ENCODE peak calls at places on chromosome 21, in nine cellular contexts. I is stimulated activated memory B cell treated with anti-CD40 and anti-IgM and Interleukin-4, amounts not matched to agents 10 μg/mL and 1 μg/mL and 100 μg/mL, for 72 hours; B is naive thymus-derived CD8-positive, alpha-beta T cell; H is effector memory CD8-positive, alpha-beta T cell; P is T-helper 17 cell; S is activated CD4-positive, alpha-beta T cell treated with anti-CD3 and anti-CD28 coated beads for 36 hours; Q is left lung; Z is activated B cell treated with CpG ODN at 0.5 μM for 24 hours; V is psoas muscle. M is an unnamed sample.

GRCh38 chr21:46603228-46603627 is 1.7 kb downstream of the S100B start:
- ATAC-seq in I (no peak), B (no peak), H (no peak), P (no peak), S (no peak), Q (no peak), Z (no peak), V (no peak), M (no peak)

GRCh38 chr21:32884062-32884461 is 112.5 kb upstream of the PAXBP1 start:
- ATAC-seq in I (no peak), B (no peak), H (no peak), P (no peak), S (no peak), Q (no peak), Z (no peak), V (no peak), M (no peak)

GRCh38 chr21:41477641-41478318 is 30.2 kb downstream of the TMPRSS2 start:
- ATAC-seq in I (peak; percentile 32), B (no peak), H (no peak), P (no peak), S (no peak), Q (peak; percentile 33), Z (no peak), V (no peak), M (no peak)

GRCh38 chr21:46138383-46138970 is 16.9 kb downstream of the FTCD start:
- ATAC-seq in I (no peak), B (no peak), H (no peak), P (no peak), S (no peak), Q (no peak), Z (no peak), V (no peak), M (no peak)

GRCh38 chr21:28473530-28474225 is 519.0 kb downstream of the LTN1 start:
- ATAC-seq in I (peak; percentile 61), B (no peak), H (no peak), P (no peak), S (peak; percentile 60), Q (peak; percentile 36), Z (peak; percentile 14), V (no peak), M (peak; percentile 55)

GRCh38 chr21:18245493-18245967 is 897 bp downstream of the CHODL start:
- ATAC-seq in I (no peak), B (no peak), H (no peak), P (no peak), S (no peak), Q (peak; percentile 44), Z (no peak), V (no peak), M (peak; percentile 34)

GRCh38 chr21:39610705-39611104 is 2.0 kb upstream of the B3GALT5 start:
- ATAC-seq in I (no peak), B (no peak), H (no peak), P (no peak), S (no peak), Q (no peak), Z (no peak), V (no peak), M (no peak)

GRCh38 chr21:36477559-36477958 is 2.4 kb downstream of the CLDN14 start:
- ATAC-seq in I (no peak), B (no peak), H (no peak), P (no peak), S (no peak), Q (no peak), Z (no peak), V (no peak), M (no peak)

GRCh38 chr21:30482130-30482529 is 2.0 kb upstream of the KRTAP19-1 start:
- ATAC-seq in I (no peak), B (no peak), H (no peak), P (no peak), S (no peak), Q (no peak), Z (no peak), V (peak; percentile 80), M (no peak)

GRCh38 chr21:41573902-41574690 is 66.1 kb upstream of the TMPRSS2 start:
- ATAC-seq in I (no peak), B (no peak), H (no peak), P (no peak), S (no peak), Q (no peak), Z (no peak), V (no peak), M (no peak)

GRCh38 chr21:21818898-21819297 is 820.7 kb downstream of the NCAM2 start:
- ATAC-seq in I (no peak), B (no peak), H (no peak), P (no peak), S (no peak), Q (no peak), Z (no peak), V (no peak), M (no peak)

GRCh38 chr21:27804515-27804914 is 837.6 kb upstream of the ADAMTS5 start:
- ATAC-seq in I (no peak), B (no peak), H (no peak), P (no peak), S (no peak), Q (peak; percentile 29), Z (no peak), V (no peak), M (peak; percentile 78)

GRCh38 chr21:22544747-22545146 is 1546.5 kb downstream of the NCAM2 start:
- ATAC-seq in I (no peak), B (no peak), H (no peak), P (no peak), S (no peak), Q (no peak), Z (no peak), V (no peak), M (no peak)

GRCh38 chr21:45828580-45829565 is 152.7 kb upstream of the COL6A1 start:
- ATAC-seq in I (no peak), B (no peak), H (no peak), P (no peak), S (no peak), Q (peak; percentile 68), Z (no peak), V (no peak), M (no peak)

GRCh38 chr21:45964649-45965048 is 16.9 kb upstream of the COL6A1 start:
- ATAC-seq in I (no peak), B (no peak), H (no peak), P (no peak), S (no peak), Q (no peak), Z (no peak), V (no peak), M (no peak)

GRCh38 chr21:41633627-41634026 is 125.7 kb upstream of the TMPRSS2 start:
- ATAC-seq in I (no peak), B (no peak), H (no peak), P (no peak), S (no peak), Q (no peak), Z (no peak), V (no peak), M (no peak)

GRCh38 chr21:36059823-36060158 is 535 bp downstream of the SETD4 start:
- ATAC-seq in I (peak; percentile 60), B (no peak), H (peak; percentile 24), P (no peak), S (peak; percentile 23), Q (peak; percentile 70), Z (peak; percentile 36), V (peak; percentile 66), M (peak; percentile 48)

GRCh38 chr21:36246080-36246631 is 73.8 kb upstream of the MORC3 start:
- ATAC-seq in I (no peak), B (no peak), H (no peak), P (no peak), S (no peak), Q (peak; percentile 87), Z (no peak), V (no peak), M (no peak)

GRCh38 chr21:36700961-36701911 is 2.3 kb downstream of the SIM2 start:
- ATAC-seq in I (no peak), B (no peak), H (no peak), P (no peak), S (no peak), Q (no peak), Z (no peak), V (no peak), M (no peak)

GRCh38 chr21:29245104-29245643 is 53.5 kb upstream of the BACH1 start:
- ATAC-seq in I (peak; percentile 76), B (no peak), H (no peak), P (no peak), S (peak; percentile 99), Q (peak; percentile 24), Z (no peak), V (no peak), M (no peak)

GRCh38 chr21:30839304-30839703 is 9.7 kb upstream of the KRTAP7-1 start:
- ATAC-seq in I (no peak), B (no peak), H (peak; percentile 31), P (peak; percentile 36), S (peak; percentile 92), Q (peak; percentile 71), Z (no peak), V (no peak), M (no peak)

GRCh38 chr21:39097335-39097861 is 85.9 kb downstream of the PSMG1 start:
- ATAC-seq in I (peak; percentile 50), B (no peak), H (no peak), P (no peak), S (no peak), Q (peak; percentile 60), Z (no peak), V (no peak), M (no peak)

GRCh38 chr21:29656504-29657227 is 283.1 kb downstream of the GRIK1 start:
- ATAC-seq in I (no peak), B (no peak), H (no peak), P (no peak), S (peak; percentile 98), Q (peak; percentile 55), Z (no peak), V (peak; percentile 33), M (no peak)

GRCh38 chr21:29184047-29184446 is 53.6 kb downstream of the MAP3K7CL start:
- ATAC-seq in I (peak; percentile 74), B (no peak), H (peak; percentile 31), P (no peak), S (no peak), Q (peak; percentile 59), Z (peak; percentile 66), V (no peak), M (no peak)

GRCh38 chr21:37866027-37866426 is 50.2 kb downstream of the KCNJ6 start:
- ATAC-seq in I (no peak), B (no peak), H (peak; percentile 22), P (no peak), S (no peak), Q (peak; percentile 80), Z (peak; percentile 42), V (no peak), M (peak; percentile 66)

GRCh38 chr21:29938968-29939858 is 583 bp downstream of the GRIK1 start:
- ATAC-seq in I (peak; percentile 24), B (no peak), H (no peak), P (no peak), S (no peak), Q (peak; percentile 44), Z (no peak), V (no peak), M (peak; percentile 36)

GRCh38 chr21:39087976-39088370 is 95.3 kb downstream of the PSMG1 start:
- ATAC-seq in I (no peak), B (no peak), H (no peak), P (no peak), S (no peak), Q (no peak), Z (no peak), V (peak; percentile 25), M (no peak)

GRCh38 chr21:44443891-44444285 is 11.4 kb upstream of the LRRC3 start:
- ATAC-seq in I (no peak), B (no peak), H (no peak), P (no peak), S (no peak), Q (no peak), Z (no peak), V (no peak), M (no peak)

GRCh38 chr21:44778499-44778911 is 23.1 kb downstream of the UBE2G2 start:
- ATAC-seq in I (no peak), B (no peak), H (no peak), P (peak; percentile 56), S (no peak), Q (no peak), Z (no peak), V (no peak), M (no peak)

GRCh38 chr21:31781737-31782136 is 49.8 kb upstream of the SCAF4 start:
- ATAC-seq in I (no peak), B (no peak), H (no peak), P (no peak), S (no peak), Q (peak; percentile 13), Z (no peak), V (no peak), M (peak; percentile 55)

GRCh38 chr21:45309541-45310381 is 22.1 kb upstream of the POFUT2 start:
- ATAC-seq in I (no peak), B (no peak), H (no peak), P (no peak), S (no peak), Q (no peak), Z (no peak), V (no peak), M (peak; percentile 30)